ENCODE peak calls at places on chromosome 19, in eight cellular contexts. One of them, this sample, is unnamed.

GRCh38 chr19:29245221-29245620 is 32.3 kb upstream of the UQCRFS1 start:
- DNase-seq in tibial nerve: no peak
- DNase-seq in fibroblast of pulmonary artery: peak
- DNase-seq in DND-41: no peak
- DNase-seq in lower leg skin: no peak
- DNase-seq in astrocyte: no peak
- DNase-seq in AG04450: no peak
- DNase-seq in kidney: no peak
- DNase-seq in this sample: no peak

GRCh38 chr19:492091-492531 is 4.2 kb upstream of the MADCAM1 start:
- DNase-seq in DND-41: no peak
- DNase-seq in astrocyte: no peak
- DNase-seq in kidney: no peak
- DNase-seq in tibial nerve: no peak
- DNase-seq in lower leg skin: no peak
- DNase-seq in AG04450: no peak
- DNase-seq in fibroblast of pulmonary artery: no peak
- DNase-seq in this sample: no peak

GRCh38 chr19:38812841-38813320 is at the start of gene LGALS4:
- DNase-seq in tibial nerve: no peak
- DNase-seq in lower leg skin: no peak
- DNase-seq in AG04450: no peak
- DNase-seq in astrocyte: no peak
- DNase-seq in fibroblast of pulmonary artery: no peak
- DNase-seq in DND-41: no peak
- DNase-seq in kidney: peak
- DNase-seq in this sample: no peak

GRCh38 chr19:56404705-56405056 is 549 bp downstream of the ZNF583 start:
- DNase-seq in kidney: no peak
- DNase-seq in fibroblast of pulmonary artery: no peak
- DNase-seq in astrocyte: no peak
- DNase-seq in tibial nerve: no peak
- DNase-seq in lower leg skin: no peak
- DNase-seq in DND-41: no peak
- DNase-seq in AG04450: no peak
- DNase-seq in this sample: no peak

GRCh38 chr19:15584541-15585115 is 30.4 kb upstream of the CYP4F8 start:
- DNase-seq in AG04450: peak
- DNase-seq in DND-41: peak
- DNase-seq in fibroblast of pulmonary artery: peak
- DNase-seq in astrocyte: peak
- DNase-seq in lower leg skin: peak
- DNase-seq in kidney: peak
- DNase-seq in tibial nerve: peak
- DNase-seq in this sample: peak

GRCh38 chr19:1227655-1228054 is 10.2 kb downstream of the CBARP start:
- DNase-seq in AG04450: no peak
- DNase-seq in lower leg skin: no peak
- DNase-seq in fibroblast of pulmonary artery: no peak
- DNase-seq in tibial nerve: no peak
- DNase-seq in DND-41: no peak
- DNase-seq in astrocyte: no peak
- DNase-seq in kidney: no peak
- DNase-seq in this sample: no peak

GRCh38 chr19:56125806-56126590 is 4.9 kb upstream of the ZNF787 start:
- DNase-seq in lower leg skin: no peak
- DNase-seq in AG04450: no peak
- DNase-seq in DND-41: no peak
- DNase-seq in tibial nerve: no peak
- DNase-seq in kidney: no peak
- DNase-seq in fibroblast of pulmonary artery: no peak
- DNase-seq in astrocyte: no peak
- DNase-seq in this sample: no peak

GRCh38 chr19:11736696-11737095 is 2.0 kb downstream of the ZNF823 start:
- DNase-seq in tibial nerve: no peak
- DNase-seq in fibroblast of pulmonary artery: peak
- DNase-seq in DND-41: peak
- DNase-seq in kidney: peak
- DNase-seq in astrocyte: no peak
- DNase-seq in AG04450: no peak
- DNase-seq in lower leg skin: no peak
- DNase-seq in this sample: no peak

GRCh38 chr19:31149306-31149975 is 199.8 kb downstream of the TSHZ3 start:
- DNase-seq in fibroblast of pulmonary artery: no peak
- DNase-seq in lower leg skin: peak
- DNase-seq in astrocyte: no peak
- DNase-seq in tibial nerve: no peak
- DNase-seq in DND-41: no peak
- DNase-seq in AG04450: no peak
- DNase-seq in kidney: no peak
- DNase-seq in this sample: no peak

GRCh38 chr19:10655457-10656312 is 1.5 kb downstream of the ILF3 start:
- DNase-seq in astrocyte: peak
- DNase-seq in lower leg skin: no peak
- DNase-seq in AG04450: no peak
- DNase-seq in tibial nerve: no peak
- DNase-seq in kidney: no peak
- DNase-seq in fibroblast of pulmonary artery: peak
- DNase-seq in DND-41: peak
- DNase-seq in this sample: no peak

GRCh38 chr19:1481224-1481892 is 2.3 kb upstream of the C19orf25 start:
- DNase-seq in kidney: no peak
- DNase-seq in lower leg skin: no peak
- DNase-seq in DND-41: no peak
- DNase-seq in AG04450: no peak
- DNase-seq in astrocyte: no peak
- DNase-seq in fibroblast of pulmonary artery: no peak
- DNase-seq in tibial nerve: no peak
- DNase-seq in this sample: no peak

GRCh38 chr19:2129022-2129421 is 22.3 kb downstream of the AP3D1 start:
- DNase-seq in tibial nerve: no peak
- DNase-seq in lower leg skin: no peak
- DNase-seq in astrocyte: no peak
- DNase-seq in DND-41: no peak
- DNase-seq in kidney: peak
- DNase-seq in fibroblast of pulmonary artery: no peak
- DNase-seq in AG04450: no peak
- DNase-seq in this sample: no peak

GRCh38 chr19:5337126-5337525 is 3.5 kb downstream of the PTPRS start:
- DNase-seq in DND-41: no peak
- DNase-seq in AG04450: no peak
- DNase-seq in astrocyte: no peak
- DNase-seq in lower leg skin: no peak
- DNase-seq in tibial nerve: no peak
- DNase-seq in kidney: no peak
- DNase-seq in fibroblast of pulmonary artery: no peak
- DNase-seq in this sample: no peak

GRCh38 chr19:5339470-5339949 is 1.1 kb downstream of the PTPRS start:
- DNase-seq in DND-41: no peak
- DNase-seq in astrocyte: no peak
- DNase-seq in AG04450: no peak
- DNase-seq in fibroblast of pulmonary artery: no peak
- DNase-seq in lower leg skin: no peak
- DNase-seq in tibial nerve: no peak
- DNase-seq in kidney: peak
- DNase-seq in this sample: no peak

GRCh38 chr19:5339950-5340636 is 519 bp downstream of the PTPRS start:
- DNase-seq in tibial nerve: no peak
- DNase-seq in kidney: no peak
- DNase-seq in astrocyte: no peak
- DNase-seq in AG04450: no peak
- DNase-seq in DND-41: no peak
- DNase-seq in fibroblast of pulmonary artery: no peak
- DNase-seq in lower leg skin: no peak
- DNase-seq in this sample: no peak

GRCh38 chr19:5337886-5338595 is 2.6 kb downstream of the PTPRS start:
- DNase-seq in lower leg skin: no peak
- DNase-seq in kidney: no peak
- DNase-seq in fibroblast of pulmonary artery: no peak
- DNase-seq in astrocyte: no peak
- DNase-seq in DND-41: no peak
- DNase-seq in tibial nerve: no peak
- DNase-seq in AG04450: no peak
- DNase-seq in this sample: no peak

GRCh38 chr19:5338661-5339469 is 1.7 kb downstream of the PTPRS start:
- DNase-seq in AG04450: no peak
- DNase-seq in fibroblast of pulmonary artery: no peak
- DNase-seq in lower leg skin: no peak
- DNase-seq in DND-41: no peak
- DNase-seq in kidney: no peak
- DNase-seq in tibial nerve: no peak
- DNase-seq in astrocyte: no peak
- DNase-seq in this sample: no peak
- H3K4me3 ChIP-seq in AG04450: peak
- H3K4me3 ChIP-seq in fibroblast of pulmonary artery: peak
- H3K4me3 ChIP-seq in lower leg skin: no peak
- H3K4me3 ChIP-seq in DND-41: no peak
- H3K4me3 ChIP-seq in kidney: no peak
- H3K4me3 ChIP-seq in tibial nerve: no peak
- H3K4me3 ChIP-seq in astrocyte: peak
- H3K4me3 ChIP-seq in this sample: peak

DNA sequence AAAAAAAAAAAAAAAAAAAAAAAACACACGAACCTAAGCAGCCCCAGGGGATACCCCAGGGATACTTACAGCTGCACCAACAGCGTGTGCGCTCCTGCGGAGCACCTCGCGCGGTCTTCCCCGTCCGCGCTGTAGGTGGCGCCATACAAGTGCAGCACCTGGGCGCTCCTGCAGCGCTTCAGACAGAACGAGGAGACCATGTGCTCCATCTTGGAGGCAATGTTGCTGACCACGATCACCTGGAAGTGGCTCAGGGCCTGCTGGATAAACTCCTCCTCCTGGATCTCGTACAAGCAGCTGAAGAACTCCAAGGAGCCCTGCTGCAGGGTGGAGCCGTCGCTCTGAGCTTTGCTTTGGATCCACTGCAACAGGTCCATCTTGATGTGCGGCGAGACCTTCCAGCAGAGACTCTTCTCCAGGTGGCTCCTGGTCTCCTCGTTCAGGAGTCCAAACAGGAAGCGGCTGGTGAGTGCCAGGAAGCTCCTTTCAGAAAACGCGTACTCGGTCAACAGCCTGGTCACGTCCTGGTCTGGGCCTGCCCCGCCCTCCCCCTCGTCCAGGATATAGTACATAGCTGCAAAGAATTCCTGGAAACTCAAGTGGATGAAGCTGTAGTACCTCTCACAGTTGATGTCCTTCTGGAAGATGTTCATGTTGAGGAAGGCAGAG is 14.5 kb downstream of the NLRP12 start:
- DNase-seq in lower leg skin: no peak
- DNase-seq in AG04450: no peak
- DNase-seq in DND-41: peak
- DNase-seq in fibroblast of pulmonary artery: peak
- DNase-seq in tibial nerve: no peak
- DNase-seq in kidney: no peak
- DNase-seq in astrocyte: no peak
- DNase-seq in this sample: no peak
- TF ChIP-seq CTCF in lower leg skin: no peak
- TF ChIP-seq CTCF in AG04450: peak
- TF ChIP-seq CTCF in DND-41: peak
- TF ChIP-seq CTCF in fibroblast of pulmonary artery: peak
- TF ChIP-seq CTCF in tibial nerve: no peak
- TF ChIP-seq CTCF in kidney: no peak
- TF ChIP-seq CTCF in astrocyte: peak
- TF ChIP-seq CTCF in this sample: peak

GRCh38 chr19:33794578-33795369 is 1.9 kb upstream of the KCTD15 start:
- DNase-seq in lower leg skin: no peak
- DNase-seq in kidney: peak
- DNase-seq in DND-41: no peak
- DNase-seq in AG04450: no peak
- DNase-seq in astrocyte: no peak
- DNase-seq in tibial nerve: no peak
- DNase-seq in fibroblast of pulmonary artery: peak
- DNase-seq in this sample: no peak
- H3K4me3 ChIP-seq in lower leg skin: peak
- H3K4me3 ChIP-seq in kidney: peak
- H3K4me3 ChIP-seq in DND-41: no peak
- H3K4me3 ChIP-seq in AG04450: peak
- H3K4me3 ChIP-seq in astrocyte: peak
- H3K4me3 ChIP-seq in tibial nerve: peak
- H3K4me3 ChIP-seq in fibroblast of pulmonary artery: peak
- H3K4me3 ChIP-seq in this sample: peak

DNA sequence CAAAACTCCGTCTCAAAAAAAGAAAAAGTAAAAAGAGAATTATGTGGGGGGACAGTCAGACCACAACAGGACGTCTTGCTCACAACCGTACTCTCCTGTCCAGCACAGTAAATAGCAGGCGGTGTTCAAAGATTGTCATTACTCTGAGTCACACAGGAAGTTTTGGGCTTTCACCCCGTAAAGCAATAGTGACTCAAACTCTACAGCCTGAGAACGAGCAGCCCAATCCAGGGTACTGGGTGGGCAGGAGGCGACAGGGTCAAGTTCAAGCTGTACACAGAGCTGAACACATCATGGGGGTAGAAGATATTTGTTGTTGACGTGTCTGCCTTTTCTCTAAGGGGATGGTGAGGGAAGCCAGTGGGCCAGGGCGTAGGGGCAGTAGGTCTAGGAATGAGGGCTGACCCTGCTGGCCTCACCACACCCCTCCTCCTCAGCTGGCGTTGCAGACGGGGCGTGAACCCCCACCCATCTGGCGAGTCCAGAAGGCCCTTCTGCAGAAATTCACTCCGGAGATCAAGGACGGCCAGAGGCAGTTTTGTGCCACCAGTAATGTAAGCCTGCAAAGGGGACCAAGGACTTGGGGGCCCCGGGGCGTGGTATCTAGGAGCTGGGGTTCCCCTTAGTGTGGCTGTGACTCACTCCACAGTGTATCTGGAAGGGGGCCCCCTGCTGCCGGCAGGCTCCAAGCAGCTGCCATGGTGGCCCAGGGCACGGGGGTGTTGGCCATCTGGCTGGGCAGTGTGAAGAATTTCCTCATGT is 23.3 kb downstream of the PRR12 start:
- DNase-seq in AG04450: peak
- DNase-seq in fibroblast of pulmonary artery: peak
- DNase-seq in astrocyte: peak
- DNase-seq in tibial nerve: no peak
- DNase-seq in DND-41: no peak
- DNase-seq in lower leg skin: no peak
- DNase-seq in kidney: no peak
- DNase-seq in this sample: peak
- TF ChIP-seq CTCF in AG04450: no peak
- TF ChIP-seq CTCF in fibroblast of pulmonary artery: peak
- TF ChIP-seq CTCF in astrocyte: no peak
- TF ChIP-seq CTCF in tibial nerve: no peak
- TF ChIP-seq CTCF in DND-41: no peak
- TF ChIP-seq CTCF in lower leg skin: no peak
- TF ChIP-seq CTCF in kidney: no peak
- TF ChIP-seq CTCF in this sample: peak

This sample was measured in HFF-Myc.